ENCODE peak calls at places on chromosomes 2 and 18, in nine cellular contexts. W is Peyer's patch, F is suprapubic skin, H is GM12892, R is upper lobe of left lung, X is H54, S is adrenal gland, M is tibial nerve, Y is GM12891. B is an unnamed sample.

GRCh38 chr18:461762-462161 is 38.7 kb downstream of the COLEC12 start:
- DNase-seq in H (no peak), Y (no peak), W (no peak), M (no peak), S (no peak), F (no peak), R (no peak), X (no peak), B (no peak)

GRCh38 chr2:136164377-136164776 is 46.4 kb upstream of the CXCR4 start:
- DNase-seq in M (no peak), R (no peak), H (no peak), F (no peak), X (no peak), S (no peak), Y (no peak), W (no peak), B (no peak)

GRCh38 chr2:166653185-166653813 is 159.2 kb upstream of the SCN7A start:
- DNase-seq in R (no peak), W (no peak), Y (no peak), S (no peak), F (no peak), H (no peak), M (no peak), X (no peak), B (no peak)

GRCh38 chr2:44692821-44693220 is 248.7 kb upstream of the SIX3 start:
- DNase-seq in W (no peak), X (no peak), H (no peak), M (no peak), F (no peak), Y (no peak), R (no peak), S (no peak), B (no peak)

GRCh38 chr2:38245114-38245641 is 131.9 kb downstream of the ATL2 start:
- DNase-seq in S (no peak), F (no peak), W (no peak), Y (no peak), M (no peak), R (no peak), X (no peak), H (no peak), B (no peak)

GRCh38 chr2:218226903-218227302 is 9.9 kb downstream of the ARPC2 start:
- DNase-seq in Y (no peak), W (no peak), X (no peak), R (no peak), S (no peak), M (no peak), F (no peak), H (no peak), B (no peak)

GRCh38 chr2:121722479-121722878 is 14.2 kb downstream of the NIFK start:
- DNase-seq in R (no peak), X (peak), M (no peak), H (no peak), S (peak), Y (no peak), W (no peak), F (no peak), B (no peak)

GRCh38 chr2:178804791-178805190 is 2.4 kb downstream of the TTN start:
- DNase-seq in H (no peak), X (peak), S (no peak), M (no peak), W (no peak), R (no peak), F (no peak), Y (no peak), B (no peak)

GRCh38 chr18:58997811-58998337 is 133.2 kb downstream of the ZNF532 start:
- DNase-seq in W (no peak), S (no peak), Y (no peak), X (no peak), R (no peak), M (no peak), H (no peak), F (no peak), B (peak)

GRCh38 chr2:170679607-170680079 is 35.5 kb upstream of the SP5 start:
- DNase-seq in W (no peak), H (no peak), F (no peak), R (no peak), X (no peak), S (no peak), M (no peak), Y (no peak), B (no peak)

GRCh38 chr18:26104037-26104436 is 13.6 kb upstream of the SS18 start:
- DNase-seq in Y (no peak), S (no peak), M (no peak), F (no peak), R (no peak), H (no peak), X (no peak), W (no peak), B (no peak)

GRCh38 chr2:180040146-180040925 is 33.2 kb upstream of the CWC22 start:
- DNase-seq in S (no peak), M (no peak), W (no peak), R (no peak), X (no peak), F (no peak), H (no peak), Y (no peak), B (no peak)

GRCh38 chr2:131112477-131113027 is 7.4 kb downstream of the PLEKHB2 start:
- DNase-seq in F (no peak), R (no peak), M (no peak), S (no peak), Y (no peak), X (no peak), W (no peak), H (no peak), B (no peak)

GRCh38 chr2:239870276-239870675 is 154.9 kb downstream of the NDUFA10 start:
- DNase-seq in W (no peak), H (no peak), M (no peak), R (no peak), Y (no peak), F (no peak), S (no peak), X (no peak), B (no peak)

GRCh38 chr18:74040459-74041332 is 106.9 kb downstream of the FBXO15 start:
- DNase-seq in M (no peak), X (peak), Y (peak), R (peak), W (peak), H (peak), S (peak), F (no peak), B (no peak)

GRCh38 chr18:33169218-33169617 is 271.3 kb downstream of the CCDC178 start:
- DNase-seq in M (no peak), W (no peak), X (no peak), H (no peak), Y (no peak), F (no peak), R (no peak), S (no peak), B (no peak)

GRCh38 chr2:239171643-239172042 is 229.2 kb downstream of the HDAC4 start:
- DNase-seq in F (no peak), M (no peak), S (no peak), W (no peak), Y (no peak), H (no peak), X (no peak), R (no peak), B (no peak)

GRCh38 chr18:13639196-13639595 is 87.2 kb downstream of the FAM210A start:
- DNase-seq in W (no peak), H (no peak), Y (no peak), X (no peak), F (no peak), M (no peak), S (no peak), R (no peak), B (no peak)

GRCh38 chr2:174617713-174618112 is 20.1 kb upstream of the WIPF1 start:
- DNase-seq in W (no peak), H (no peak), F (no peak), S (no peak), M (no peak), X (no peak), R (no peak), Y (no peak), B (no peak)

GRCh38 chr18:3661121-3661520 is 211.1 kb downstream of the TGIF1 start:
- DNase-seq in W (no peak), H (no peak), X (no peak), S (peak), Y (no peak), F (no peak), R (no peak), M (no peak), B (no peak)

GRCh38 chr2:235857613-235858012 is 310.6 kb downstream of the GBX2 start:
- DNase-seq in F (no peak), Y (no peak), W (no peak), X (no peak), H (no peak), S (no peak), M (no peak), R (no peak), B (no peak)

GRCh38 chr2:53504507-53504906 is 263.1 kb upstream of the CHAC2 start:
- DNase-seq in M (no peak), W (no peak), R (no peak), X (no peak), H (no peak), Y (no peak), F (no peak), S (no peak), B (no peak)

GRCh38 chr2:10957396-10957795 is 45.7 kb downstream of the KCNF1 start:
- DNase-seq in X (no peak), Y (no peak), R (no peak), M (no peak), S (no peak), H (no peak), W (no peak), F (no peak), B (no peak)

GRCh38 chr2:70301344-70302194 is at the start of gene FAM136A:
- DNase-seq in W (peak), X (peak), H (peak), F (peak), S (peak), M (peak), Y (peak), R (peak), B (peak)
- TF ChIP-seq POLR2A in W (peak), X (peak), H (peak), F (no peak), S (peak), M (peak), Y (peak), R (no peak), B (peak)

DNA sequence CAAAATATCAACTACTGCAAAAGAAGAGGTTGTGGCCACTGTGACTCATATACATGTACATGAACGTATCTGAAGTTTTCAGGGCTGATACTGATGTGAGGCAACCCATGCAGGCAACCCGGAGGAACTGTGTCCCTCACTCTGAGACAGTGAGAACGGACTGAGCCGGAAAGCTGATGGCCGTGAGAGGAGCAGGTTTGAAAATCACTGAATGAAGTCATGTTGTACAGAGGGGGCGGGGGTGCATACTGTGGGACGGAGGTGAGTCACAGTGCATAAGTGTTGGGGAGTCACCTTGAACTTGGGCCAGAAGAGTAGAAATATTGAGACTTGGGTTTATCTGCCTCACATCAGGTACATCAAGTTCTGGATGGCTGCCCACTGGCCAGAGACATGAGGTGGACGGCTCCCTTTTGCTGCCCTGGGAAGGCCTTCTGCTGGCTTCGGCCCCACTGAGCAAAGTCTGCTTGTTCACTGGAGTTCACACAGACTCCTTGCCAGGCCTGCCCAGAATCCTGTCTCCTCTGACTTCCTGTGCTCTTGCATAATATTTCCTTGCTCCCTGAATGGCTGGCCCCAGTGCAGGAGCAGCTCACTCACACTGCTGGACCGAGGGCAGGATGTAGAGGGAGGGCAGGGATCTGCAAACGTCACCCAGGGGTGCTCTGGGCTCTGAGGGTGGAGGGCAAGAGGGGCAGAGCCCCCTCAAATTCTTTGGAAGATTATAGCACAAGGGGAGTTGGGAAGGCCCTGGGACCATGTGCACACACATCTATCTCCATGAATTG is 18.1 kb downstream of the EPAS1 start:
- DNase-seq in M (peak), W (peak), Y (no peak), R (no peak), F (peak), X (peak), H (no peak), S (peak), B (peak)
- TF ChIP-seq POLR2A in M (no peak), W (peak), Y (no peak), R (no peak), F (no peak), X (peak), H (no peak), S (peak), B (peak)

DNA sequence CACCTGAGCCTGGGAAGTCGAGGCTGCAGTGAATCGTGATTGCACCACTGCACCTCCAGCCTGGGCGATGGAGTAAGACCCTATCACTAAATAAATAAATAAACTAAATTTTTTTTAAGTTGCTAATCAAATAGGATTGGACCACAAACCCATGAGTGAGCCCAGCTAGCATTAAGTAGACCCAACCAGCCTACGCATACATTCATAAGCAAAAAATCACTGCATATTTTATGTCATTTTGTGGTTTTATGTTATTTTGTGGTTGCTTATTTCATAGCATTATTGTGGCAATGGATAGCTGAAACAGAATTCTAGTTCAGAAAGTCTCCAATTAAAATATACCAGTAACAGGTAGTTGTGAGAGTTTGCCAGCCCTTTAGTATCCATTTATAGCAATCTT is 29.1 kb upstream of the ZC3H15 start:
- DNase-seq in F (no peak), S (no peak), X (peak), H (no peak), M (no peak), W (no peak), Y (no peak), R (no peak), B (no peak)
- TF ChIP-seq POLR2A in F (no peak), S (no peak), X (no peak), H (no peak), M (no peak), W (no peak), Y (no peak), R (no peak), B (no peak)

GRCh38 chr2:73112913-73113633 is at the start of gene RAB11FIP5:
- DNase-seq in W (peak), F (peak), X (peak), H (peak), M (peak), S (peak), Y (peak), R (peak), B (peak)
- TF ChIP-seq POLR2A in W (no peak), F (no peak), X (peak), H (no peak), M (peak), S (peak), Y (no peak), R (no peak), B (no peak)

GRCh38 chr18:23302852-23303527 is 150.1 kb upstream of the RIOK3 start:
- DNase-seq in X (no peak), Y (no peak), S (no peak), H (no peak), R (no peak), W (peak), M (no peak), F (no peak), B (no peak)
- TF ChIP-seq POLR2A in X (no peak), Y (no peak), S (no peak), H (no peak), R (no peak), W (no peak), M (no peak), F (no peak), B (no peak)

GRCh38 chr2:207167129-207167923 is 1.6 kb upstream of the KLF7 start:
- DNase-seq in X (no peak), S (peak), H (no peak), F (no peak), W (no peak), Y (no peak), M (no peak), R (no peak), B (peak)

GRCh38 chr2:207163815-207164747 is 1.7 kb downstream of the KLF7 start:
- DNase-seq in F (peak), S (peak), Y (no peak), W (peak), H (no peak), R (no peak), X (no peak), M (peak), B (peak)

GRCh38 chr2:207166039-207166348 is 246 bp upstream of the KLF7 start:
- DNase-seq in Y (peak), W (peak), X (peak), H (peak), R (peak), M (peak), S (peak), F (peak), B (peak)

GRCh38 chr2:207166349-207167128 is 791 bp upstream of the KLF7 start:
- DNase-seq in H (peak), S (peak), M (peak), R (peak), F (peak), Y (peak), W (peak), X (peak), B (peak)

GRCh38 chr2:207165121-207166038 is at the start of gene KLF7:
- DNase-seq in H (no peak), Y (peak), M (no peak), S (peak), X (no peak), W (peak), R (peak), F (peak), B (peak)
- TF ChIP-seq POLR2A in H (peak), Y (peak), M (no peak), S (peak), X (peak), W (no peak), R (no peak), F (peak), B (no peak)

GRCh38 chr18:46917108-46917807 is at the start of the genes KATNAL2 and PIAS2:
- DNase-seq in X (peak), M (peak), S (peak), R (peak), Y (peak), F (peak), W (peak), H (peak), B (peak)

GRCh38 chr18:46920067-46920466 is 2.7 kb downstream of the KATNAL2 start:
- DNase-seq in M (no peak), W (no peak), R (no peak), Y (no peak), H (no peak), F (no peak), S (no peak), X (no peak), B (no peak)

GRCh38 chr18:46916551-46917107 is 678 bp downstream of the PIAS2 start:
- DNase-seq in W (no peak), H (no peak), M (no peak), F (no peak), Y (peak), R (no peak), X (peak), S (no peak), B (peak)

GRCh38 chr18:46915800-46916550 is 1.3 kb downstream of the PIAS2 start:
- DNase-seq in F (no peak), M (no peak), X (no peak), S (no peak), R (no peak), Y (no peak), H (no peak), W (no peak), B (no peak)

DNA sequence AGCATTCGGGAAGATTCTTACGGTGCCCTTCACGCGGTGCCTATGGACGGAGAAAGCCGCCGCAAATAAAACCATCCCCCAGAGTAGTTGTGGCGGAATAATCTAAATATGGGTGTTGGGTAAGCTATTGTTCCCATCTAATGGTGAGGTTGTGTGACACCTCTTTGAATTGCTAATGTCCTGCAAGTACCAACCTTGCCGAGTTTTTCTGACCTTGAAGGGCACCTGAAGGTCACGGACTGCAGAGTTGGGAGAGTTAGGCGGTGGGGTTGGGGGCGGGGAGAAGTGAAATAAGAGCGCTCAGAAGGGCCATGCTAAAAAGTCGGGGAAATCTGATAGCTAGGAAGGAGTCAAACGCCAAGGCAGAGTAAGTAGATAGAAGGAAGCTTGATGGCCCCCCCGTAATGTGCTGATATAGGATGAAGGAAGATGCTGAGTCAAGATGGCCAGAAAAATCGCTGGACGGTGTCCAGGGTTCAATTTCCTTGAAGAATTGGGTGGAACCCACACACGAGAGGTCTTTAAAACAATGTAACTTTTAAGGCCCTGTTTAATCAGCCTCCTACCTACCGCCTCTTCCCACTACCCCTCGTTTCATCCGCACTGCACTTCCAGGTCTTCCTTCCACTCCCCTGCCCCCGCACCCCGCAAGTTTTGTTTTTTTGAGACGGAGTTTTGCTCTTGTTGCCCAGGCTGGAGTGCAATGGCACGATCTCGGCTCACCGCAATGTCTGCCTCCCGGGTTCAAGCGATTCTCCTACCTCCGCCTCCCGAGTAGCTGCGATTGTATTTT is 602 bp downstream of the KATNAL2 start:
- DNase-seq in S (peak), M (no peak), R (no peak), Y (peak), W (peak), F (no peak), X (no peak), H (peak), B (peak)
- TF ChIP-seq POLR2A in S (no peak), M (no peak), R (no peak), Y (no peak), W (no peak), F (no peak), X (no peak), H (no peak), B (no peak)

GRCh38 chr2:64636105-64636873 is 17.4 kb downstream of the SERTAD2 start:
- DNase-seq in F (no peak), S (peak), M (no peak), R (peak), Y (peak), W (no peak), H (peak), X (no peak), B (no peak)
- TF ChIP-seq POLR2A in F (no peak), S (no peak), M (no peak), R (no peak), Y (no peak), W (no peak), H (peak), X (no peak), B (no peak)

DNA sequence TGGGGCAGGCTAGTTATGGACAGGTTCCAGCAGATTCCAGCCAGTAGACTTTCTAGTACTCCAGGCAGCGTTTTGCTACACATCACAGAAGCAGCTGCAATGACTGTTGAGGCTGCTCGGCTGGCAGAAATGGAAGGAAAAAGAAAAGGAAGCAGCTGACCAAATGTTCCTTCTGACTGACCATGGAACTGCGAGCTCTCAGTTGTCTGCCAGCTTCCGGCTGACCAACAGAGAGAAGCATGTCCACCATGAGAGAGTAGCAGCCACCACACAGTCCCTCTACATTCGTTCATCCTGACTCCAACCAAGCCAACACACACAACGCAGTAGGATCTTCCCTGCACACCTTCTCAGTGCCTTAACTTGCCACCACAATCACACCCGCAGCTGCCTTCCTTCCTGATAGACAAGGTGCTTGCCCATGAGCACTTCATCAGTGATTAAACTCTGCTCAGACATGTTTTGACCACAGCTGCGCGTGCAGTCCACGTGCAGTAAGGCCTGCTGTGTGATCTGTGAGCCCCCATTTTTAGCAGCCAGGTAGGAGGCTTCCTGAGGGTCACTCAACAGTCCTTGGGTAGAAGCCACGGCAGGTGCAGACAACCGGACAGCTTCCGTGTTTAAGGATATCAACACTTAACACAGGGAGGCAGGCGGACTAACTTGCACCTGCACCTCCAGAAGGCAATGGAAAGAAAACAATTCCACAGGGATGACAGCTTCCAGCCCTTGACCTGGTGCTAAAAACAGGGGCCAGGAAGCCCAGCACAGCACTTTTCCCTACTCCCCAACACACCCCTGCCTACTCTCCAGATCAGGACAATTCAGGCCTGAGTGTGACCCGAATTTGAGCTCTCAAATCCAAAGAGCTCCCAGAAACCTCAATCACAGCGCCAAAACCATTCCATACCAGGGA is 996 bp downstream of the TGFBRAP1 start:
- DNase-seq in X (no peak), M (no peak), F (no peak), R (no peak), W (peak), S (peak), H (no peak), Y (no peak), B (no peak)
- TF ChIP-seq POLR2A in X (no peak), M (no peak), F (no peak), R (no peak), W (no peak), S (peak), H (peak), Y (no peak), B (no peak)

B was measured in uterus.